ENCODE peak calls at places on chromosome 7, in eight cellular contexts. P is activated B cell treated with CpG ODN at 0.5 μM for 24 hours, C is transverse colon, Q is MCF 10A, X is Peyer's patch, N is ascending aorta, W is GM10248, I is spleen. M is an unnamed sample.

GRCh38 chr7:69433086-69433485 is 165.2 kb upstream of the AUTS2 start:
- DNase-seq in Q (no peak), X (no peak), W (no peak), N (no peak), C (no peak), P (no peak), I (no peak), M (no peak)

GRCh38 chr7:44217852-44218402 is 17.1 kb downstream of the YKT6 start:
- DNase-seq in W (no peak), Q (no peak), I (peak; percentile 66), N (no peak), P (peak; percentile 3), X (no peak), C (no peak), M (no peak)

GRCh38 chr7:148340438-148340837 is 250.1 kb upstream of the C7orf33 start:
- DNase-seq in C (no peak), P (no peak), I (no peak), N (no peak), Q (no peak), X (no peak), W (no peak), M (no peak)

GRCh38 chr7:106329971-106330733 is 45.4 kb upstream of the NAMPT start:
- DNase-seq in I (no peak), W (no peak), C (no peak), P (no peak), N (no peak), X (no peak), Q (peak; percentile 51), M (peak; percentile 11)

GRCh38 chr7:17854297-17855047 is 85.8 kb downstream of the SNX13 start:
- DNase-seq in I (no peak), Q (no peak), P (no peak), W (no peak), N (no peak), X (no peak), C (no peak), M (no peak)

GRCh38 chr7:131945313-131945831 is 388.9 kb upstream of the PODXL start:
- DNase-seq in N (peak; percentile 81), Q (peak; percentile 44), P (no peak), W (peak; percentile 72), C (peak; percentile 42), I (no peak), X (peak; percentile 57), M (peak; percentile 66)

GRCh38 chr7:3892686-3893085 is 591.6 kb downstream of the SDK1 start:
- DNase-seq in P (no peak), X (no peak), N (no peak), C (no peak), I (no peak), Q (no peak), W (no peak), M (no peak)

GRCh38 chr7:158487546-158488224 is 99.9 kb downstream of the PTPRN2 start:
- DNase-seq in I (no peak), C (no peak), P (no peak), X (no peak), N (no peak), Q (no peak), W (no peak), M (no peak)

GRCh38 chr7:100865971-100866720 is 1.0 kb upstream of the TRIP6 start:
- DNase-seq in P (no peak), I (peak; percentile 90), Q (peak; percentile 83), W (no peak), X (peak; percentile 84), C (peak; percentile 86), N (peak; percentile 85), M (peak; percentile 79)

GRCh38 chr7:93751421-93751820 is 139.1 kb downstream of the TFPI2 start:
- DNase-seq in W (no peak), P (no peak), N (no peak), X (no peak), Q (no peak), I (no peak), C (no peak), M (no peak)

GRCh38 chr7:33044986-33045385 is 17.6 kb downstream of the NT5C3A start:
- DNase-seq in I (no peak), N (no peak), Q (no peak), C (no peak), P (no peak), X (no peak), W (peak; percentile 24), M (no peak)

GRCh38 chr7:30800785-30801252 is 29.6 kb downstream of the MINDY4 start:
- DNase-seq in I (no peak), C (peak; percentile 58), N (peak; percentile 85), X (peak; percentile 76), Q (peak; percentile 80), W (peak; percentile 76), P (no peak), M (peak; percentile 76)

GRCh38 chr7:79298145-79298760 is 155.2 kb downstream of the MAGI2 start:
- DNase-seq in C (no peak), N (no peak), P (no peak), I (no peak), Q (peak; percentile 55), W (peak; percentile 22), X (no peak), M (peak; percentile 24)

GRCh38 chr7:120273476-120273975 is 551 bp downstream of the KCND2 start:
- DNase-seq in X (no peak), W (peak; percentile 70), N (no peak), Q (no peak), I (no peak), P (no peak), C (no peak), M (peak; percentile 50)

GRCh38 chr7:128948312-128948973 is 10.7 kb downstream of the IRF5 start:
- DNase-seq in X (no peak), Q (no peak), P (no peak), C (no peak), W (no peak), I (no peak), N (no peak), M (no peak)

GRCh38 chr7:128947854-128948253 is 10.1 kb downstream of the IRF5 start:
- DNase-seq in W (no peak), Q (peak; percentile 64), N (no peak), X (no peak), C (no peak), P (no peak), I (no peak), M (no peak)

GRCh38 chr7:128948976-128949760 is 11.4 kb downstream of the IRF5 start:
- DNase-seq in C (no peak), P (no peak), N (no peak), I (no peak), W (no peak), Q (no peak), X (no peak), M (no peak)

GRCh38 chr7:128945668-128946366 is 8.1 kb downstream of the IRF5 start:
- DNase-seq in Q (no peak), C (no peak), W (no peak), P (no peak), N (no peak), I (no peak), X (no peak), M (no peak)

GRCh38 chr7:128946936-128947830 is 9.5 kb downstream of the IRF5 start:
- DNase-seq in Q (no peak), C (no peak), N (no peak), P (no peak), I (peak; percentile 72), X (no peak), W (no peak), M (peak; percentile 11)
- TF ChIP-seq CTCF in Q (no peak), C (no peak), N (peak; percentile 6), P (no peak), I (no peak), X (peak; percentile 16), W (peak; percentile 46), M (peak; percentile 53)

DNA sequence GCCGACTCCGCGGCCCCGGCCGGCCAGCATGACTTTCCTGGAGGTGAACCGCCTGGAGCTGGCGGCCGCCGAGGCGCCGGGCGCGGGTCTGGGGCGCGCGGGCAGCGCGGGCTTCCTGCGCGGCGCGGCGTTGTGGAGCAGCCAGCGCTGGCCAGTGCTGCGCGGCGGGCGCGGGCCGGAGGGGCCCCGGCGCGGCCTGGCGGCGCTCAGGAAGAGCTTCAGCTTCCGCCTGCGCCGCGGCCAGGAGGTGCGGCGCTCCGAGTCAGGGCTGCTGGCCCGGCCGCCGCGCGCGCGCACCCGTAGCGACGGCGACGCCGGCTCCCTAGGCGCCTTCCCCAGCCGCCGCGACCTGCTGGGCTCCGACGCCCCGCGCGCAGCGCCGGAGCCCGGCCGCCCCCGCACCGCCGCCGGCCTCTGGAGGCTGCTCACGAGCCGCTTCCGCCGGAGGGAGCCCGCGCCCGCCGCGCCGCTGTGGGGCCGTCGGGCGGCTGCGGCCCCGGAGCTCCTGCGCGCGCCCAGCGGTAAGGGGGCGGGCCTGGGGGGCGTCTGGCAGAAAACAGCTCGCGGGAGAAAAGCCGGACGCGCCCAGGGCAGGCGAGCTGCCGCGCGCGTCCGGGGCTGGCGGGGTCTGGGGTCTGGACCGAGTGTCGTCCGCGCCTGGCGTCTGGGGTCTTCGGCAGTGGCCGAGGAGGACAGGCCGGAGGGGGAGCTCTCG is 29.0 kb downstream of the AGAP3 start:
- DNase-seq in P (no peak), I (no peak), Q (peak; percentile 15), N (no peak), X (no peak), C (no peak), W (no peak), M (peak; percentile 45)
- TF ChIP-seq CTCF in P (no peak), I (no peak), Q (no peak), N (no peak), X (peak; percentile 4), C (no peak), W (no peak), M (no peak)

DNA sequence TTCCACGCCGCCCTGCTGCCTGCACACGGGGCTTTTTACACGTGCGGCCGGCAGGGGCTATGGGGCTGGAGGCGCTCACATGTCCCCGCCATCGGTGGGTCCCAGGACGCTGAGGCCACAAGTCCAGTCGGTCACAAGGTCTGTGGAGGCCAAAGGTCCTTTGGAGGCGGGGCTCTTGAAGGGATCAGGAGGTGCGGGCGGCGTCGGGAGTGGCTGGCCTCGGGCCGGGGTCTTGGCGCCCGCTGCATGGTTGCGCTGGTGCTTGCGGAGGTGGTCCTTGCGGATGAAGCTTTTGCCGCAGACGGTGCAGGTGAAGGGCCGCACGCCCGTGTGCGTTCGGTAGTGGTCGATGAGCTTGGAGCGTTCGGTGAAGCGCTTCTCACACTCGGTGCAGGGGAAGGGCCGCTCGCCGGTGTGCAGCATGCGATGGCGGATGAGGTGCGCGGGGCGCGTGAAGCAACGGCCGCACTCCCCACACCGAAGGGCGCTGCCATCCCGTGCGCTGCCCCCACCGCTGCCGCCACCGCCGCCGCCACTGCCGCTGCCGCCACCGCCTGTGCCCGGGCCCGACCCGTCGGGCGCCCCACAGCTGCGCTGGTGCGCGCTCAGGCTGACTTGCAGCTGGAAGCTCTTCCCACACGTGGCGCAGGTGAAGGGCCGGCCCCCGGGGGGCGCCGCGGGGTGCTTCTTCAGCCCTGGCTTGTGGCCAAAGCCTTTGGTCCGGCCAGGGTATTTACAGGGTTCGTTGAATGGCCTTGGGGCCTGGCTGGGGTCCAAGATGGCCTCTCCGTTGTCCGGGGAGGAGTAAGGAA is 13.7 kb upstream of the ZNF777 start:
- DNase-seq in C (no peak), X (no peak), N (no peak), W (no peak), Q (no peak), P (no peak), I (peak; percentile 71), M (no peak)
- TF ChIP-seq CTCF in C (no peak), X (no peak), N (no peak), W (no peak), Q (no peak), P (no peak), I (no peak), M (no peak)

GRCh38 chr7:2231992-2232765 is 566 bp downstream of the MAD1L1 start:
- DNase-seq in W (peak; percentile 51), N (no peak), X (no peak), P (no peak), Q (no peak), I (peak; percentile 87), C (no peak), M (peak; percentile 46)
- TF ChIP-seq CTCF in W (no peak), N (no peak), X (no peak), P (no peak), Q (no peak), I (no peak), C (no peak), M (no peak)

GRCh38 chr7:21767300-21767900 is 178.3 kb downstream of the CDCA7L start:
- DNase-seq in X (peak; percentile 57), I (no peak), C (peak; percentile 24), Q (peak; percentile 88), N (no peak), W (peak; percentile 33), P (no peak), M (peak; percentile 80)
- TF ChIP-seq CTCF in X (peak; percentile 41), I (no peak), C (peak; percentile 24), Q (peak; percentile 85), N (no peak), W (peak; percentile 72), P (no peak), M (peak; percentile 90)

M was measured in Calu3.